ENCODE peak calls at places on chromosome 3, in four cellular contexts. E is Panc1, D is upper lobe of left lung, B is HCT116. G is an unnamed sample. For H3K4me1, the result is how much of the 10 kb centered on the place peaks cover.

GRCh38 chr3:174199696-174200095 is 659.4 kb upstream of the NAALADL2 start:
- ATAC-seq in E (no peak), D (no peak), B (no peak), G (no peak)

GRCh38 chr3:66692108-66692750 is 191.4 kb upstream of the LRIG1 start:
- ATAC-seq in E (no peak), D (no peak), B (no peak), G (no peak)

GRCh38 chr3:50239649-50240048 is 3.6 kb downstream of the GNAI2 start:
- ATAC-seq in E (no peak), D (no peak), B (no peak), G (no peak)

GRCh38 chr3:13391308-13391707 is 28.8 kb downstream of the NUP210 start:
- ATAC-seq in E (peak), D (no peak), B (peak), G (no peak)

GRCh38 chr3:40477671-40478070 is 749 bp downstream of the ZNF619 start:
- ATAC-seq in E (no peak), D (no peak), B (peak), G (no peak)

GRCh38 chr3:129614927-129615363 is 8.5 kb upstream of the PLXND1 start:
- ATAC-seq in E (no peak), D (peak), B (peak), G (peak)

GRCh38 chr3:124965413-124965812 is 30.9 kb upstream of the MUC13 start:
- ATAC-seq in E (no peak), D (no peak), B (no peak), G (no peak)

GRCh38 chr3:60055765-60056164 is 1005.9 kb upstream of the CFAP20DC start:
- ATAC-seq in E (no peak), D (peak), B (no peak), G (no peak)

GRCh38 chr3:185582871-185583270 is 3.2 kb upstream of the SENP2 start:
- ATAC-seq in E (no peak), D (no peak), B (no peak), G (no peak)

GRCh38 chr3:72657666-72658065 is 190.6 kb downstream of the SHQ1 start:
- ATAC-seq in E (no peak), D (no peak), B (peak), G (no peak)

GRCh38 chr3:192641911-192642310 is 85.4 kb downstream of the FGF12 start:
- ATAC-seq in E (no peak), D (no peak), B (no peak), G (no peak)

GRCh38 chr3:192639987-192640386 is 87.4 kb downstream of the FGF12 start:
- ATAC-seq in E (no peak), D (no peak), B (no peak), G (no peak)

GRCh38 chr3:192642651-192643050 is 84.7 kb downstream of the FGF12 start:
- ATAC-seq in E (no peak), D (no peak), B (no peak), G (no peak)

GRCh38 chr3:192645437-192645836 is 81.9 kb downstream of the FGF12 start:
- ATAC-seq in E (no peak), D (no peak), B (no peak), G (no peak)
- H3K4me1 ChIP-seq in E (under half), D (under half), B (under half), G (under half)

GRCh38 chr3:146160964-146161724 is at the start of gene PLOD2:
- ATAC-seq in E (peak), D (peak), B (peak), G (peak)
- TF ChIP-seq POLR2AphosphoS5 in E (peak), D (peak), B (peak), G (peak)

GRCh38 chr3:16390581-16390980 is 122.9 kb downstream of the RFTN1 start:
- ATAC-seq in E (no peak), D (no peak), B (no peak), G (no peak)
- H3K27ac ChIP-seq in E (no peak), D (no peak), B (no peak), G (no peak)

GRCh38 chr3:55659701-55660100 is 172.6 kb upstream of the WNT5A start:
- ATAC-seq in E (no peak), D (no peak), B (no peak), G (no peak)

GRCh38 chr3:55660642-55661041 is 173.5 kb upstream of the WNT5A start:
- ATAC-seq in E (no peak), D (no peak), B (no peak), G (no peak)

GRCh38 chr3:55662683-55663082 is 175.6 kb upstream of the WNT5A start:
- ATAC-seq in E (no peak), D (no peak), B (no peak), G (no peak)

GRCh38 chr3:55659023-55659355 is 171.9 kb upstream of the WNT5A start:
- ATAC-seq in E (no peak), D (no peak), B (no peak), G (no peak)

GRCh38 chr3:55661141-55661540 is 174.0 kb upstream of the WNT5A start:
- ATAC-seq in E (no peak), D (no peak), B (no peak), G (no peak)
- H3K4me1 ChIP-seq in E (under half), D (under half), B (under half), G (under half)

GRCh38 chr3:112093180-112093522 is 7.0 kb downstream of the C3orf52 start:
- ATAC-seq in E (no peak), D (no peak), B (no peak), G (peak)

GRCh38 chr3:112096176-112096575 is 10.0 kb downstream of the C3orf52 start:
- ATAC-seq in E (peak), D (no peak), B (no peak), G (no peak)

GRCh38 chr3:112092439-112093179 is 6.4 kb downstream of the C3orf52 start:
- ATAC-seq in E (peak), D (no peak), B (no peak), G (peak)

GRCh38 chr3:112101946-112102345 is 15.8 kb downstream of the C3orf52 start:
- ATAC-seq in E (no peak), D (no peak), B (no peak), G (no peak)

GRCh38 chr3:112097378-112097777 is 11.2 kb downstream of the C3orf52 start:
- ATAC-seq in E (peak), D (peak), B (peak), G (peak)
- TF ChIP-seq POLR2AphosphoS5 in E (peak), D (no peak), B (peak), G (no peak)

GRCh38 chr3:10377148-10377725 is 56.3 kb upstream of the SEC13 start:
- ATAC-seq in E (no peak), D (no peak), B (no peak), G (no peak)

GRCh38 chr3:10378246-10378645 is 57.3 kb upstream of the SEC13 start:
- ATAC-seq in E (no peak), D (no peak), B (no peak), G (no peak)

GRCh38 chr3:10379161-10379560 is 58.2 kb upstream of the SEC13 start:
- ATAC-seq in E (no peak), D (no peak), B (no peak), G (no peak)

GRCh38 chr3:10379961-10380360 is 59.0 kb upstream of the SEC13 start:
- ATAC-seq in E (no peak), D (no peak), B (no peak), G (no peak)

DNA sequence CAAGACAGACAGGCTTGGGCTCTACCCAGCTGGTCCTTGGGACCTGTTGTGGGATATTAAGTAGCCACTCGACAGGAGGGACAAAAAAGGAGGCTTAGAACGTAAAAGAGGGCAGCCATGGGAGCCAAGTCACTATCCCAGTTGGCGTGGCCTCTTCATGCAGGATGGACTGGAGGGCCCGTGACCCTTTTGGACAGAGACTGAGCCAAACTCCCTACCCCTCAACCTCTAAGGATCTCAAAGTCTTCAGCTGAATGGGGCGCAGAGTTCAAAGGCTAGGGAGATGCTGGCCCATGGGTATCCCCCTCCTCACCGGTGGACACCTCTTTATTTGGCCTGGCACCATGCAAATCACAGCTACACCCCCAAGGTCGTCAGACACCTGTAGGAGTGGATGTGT is 57.8 kb upstream of the SEC13 start:
- ATAC-seq in E (no peak), D (peak), B (no peak), G (no peak)
- H3K27ac ChIP-seq in E (no peak), D (no peak), B (no peak), G (no peak)

GRCh38 chr3:114213669-114214541 is 23.5 kb downstream of the ZNF80 start:
- ATAC-seq in E (peak), D (peak), B (no peak), G (peak)
- H3K4me1 ChIP-seq in E (under half), D (under half), B (under half), G (under half)

G was measured in gastroesophageal sphincter.